ENCODE peak calls at places on chromosome 20, in five cellular contexts. R is activated CD4-positive, alpha-beta T cell treated with anti-CD3 and anti-CD28 coated beads, Interleukin-2, amount 50 U/mL, for 1 hour; I is PC-3; B is RWPE2; L is BJ. E is an unnamed sample.

GRCh38 chr20:51678041-51678697 is 90.0 kb downstream of the ATP9A start:
- DNase-seq in R (no peak), I (no peak), B (no peak), L (no peak), E (no peak)

GRCh38 chr20:6583134-6583738 is 184.2 kb upstream of the BMP2 start:
- DNase-seq in R (no peak), I (peak; percentile 79), B (no peak), L (no peak), E (no peak)

GRCh38 chr20:13525225-13525940 is 113.3 kb downstream of the TASP1 start:
- DNase-seq in R (no peak), I (peak; percentile 82), B (no peak), L (peak; percentile 87), E (no peak)

GRCh38 chr20:221258-221830 is 5.7 kb upstream of the DEFB129 start:
- DNase-seq in R (no peak), I (no peak), B (no peak), L (no peak), E (no peak)

GRCh38 chr20:59035381-59035780 is 3.2 kb upstream of the ATP5F1E start:
- DNase-seq in R (no peak), I (no peak), B (peak; percentile 29), L (no peak), E (no peak)

GRCh38 chr20:4699216-4699615 is 22.5 kb upstream of the PRND start:
- DNase-seq in R (no peak), I (no peak), B (no peak), L (no peak), E (no peak)

GRCh38 chr20:62336329-62336728 is 30.8 kb downstream of the LAMA5 start:
- DNase-seq in R (no peak), I (no peak), B (no peak), L (no peak), E (no peak)

GRCh38 chr20:53915459-53916172 is 154.8 kb downstream of the BCAS1 start:
- DNase-seq in R (peak; percentile 95), I (peak; percentile 100), B (peak; percentile 98), L (peak; percentile 64), E (peak; percentile 72)

GRCh38 chr20:32839982-32840285 is 18.8 kb upstream of the EFCAB8 start:
- DNase-seq in R (no peak), I (no peak), B (no peak), L (no peak), E (no peak)

GRCh38 chr20:9059931-9060330 is 9.0 kb upstream of the PLCB4 start:
- DNase-seq in R (no peak), I (peak; percentile 64), B (no peak), L (no peak), E (no peak)

GRCh38 chr20:32079655-32080109 is 27.6 kb downstream of the HCK start:
- DNase-seq in R (no peak), I (no peak), B (no peak), L (no peak), E (no peak)

GRCh38 chr20:10047427-10047826 is 12.6 kb downstream of the ANKEF1 start:
- DNase-seq in R (no peak), I (peak; percentile 30), B (no peak), L (no peak), E (no peak)